ENCODE peak calls at places on chromosome 3, in ten cellular contexts. One of them, this sample, is unnamed. For H3K27me3 and H3K36me3, the result is how much of the 10 kb centered on the place peaks cover.

GRCh38 chr3:138434276-138434874 is at the start of gene ESYT3:
- DNase-seq in BJ: no peak
- DNase-seq in lung: peak
- DNase-seq in psoas muscle: peak
- DNase-seq in endodermal cell: peak
- DNase-seq in GM23338: peak
- DNase-seq in CD8-positive, alpha-beta T cell: peak
- DNase-seq in fibroblast of lung: peak
- DNase-seq in heart left ventricle: peak
- DNase-seq in brain microvascular endothelial cell: no peak
- DNase-seq in this sample: peak

GRCh38 chr3:58539636-58540035 is 2.6 kb upstream of the ACOX2 start:
- DNase-seq in BJ: no peak
- DNase-seq in lung: no peak
- DNase-seq in psoas muscle: no peak
- DNase-seq in endodermal cell: no peak
- DNase-seq in GM23338: no peak
- DNase-seq in CD8-positive, alpha-beta T cell: no peak
- DNase-seq in fibroblast of lung: peak
- DNase-seq in heart left ventricle: no peak
- DNase-seq in brain microvascular endothelial cell: no peak
- DNase-seq in this sample: no peak

GRCh38 chr3:40152482-40153133 is 156.9 kb upstream of the EIF1B start:
- DNase-seq in BJ: no peak
- DNase-seq in lung: no peak
- DNase-seq in psoas muscle: no peak
- DNase-seq in endodermal cell: no peak
- DNase-seq in GM23338: no peak
- DNase-seq in CD8-positive, alpha-beta T cell: no peak
- DNase-seq in fibroblast of lung: no peak
- DNase-seq in heart left ventricle: no peak
- DNase-seq in brain microvascular endothelial cell: no peak
- DNase-seq in this sample: no peak

GRCh38 chr3:153624310-153625030 is 462.4 kb downstream of the RAP2B start:
- DNase-seq in BJ: no peak
- DNase-seq in lung: no peak
- DNase-seq in psoas muscle: no peak
- DNase-seq in endodermal cell: no peak
- DNase-seq in GM23338: no peak
- DNase-seq in CD8-positive, alpha-beta T cell: peak
- DNase-seq in fibroblast of lung: no peak
- DNase-seq in heart left ventricle: no peak
- DNase-seq in brain microvascular endothelial cell: no peak
- DNase-seq in this sample: no peak

GRCh38 chr3:60746690-60747416 is 504.4 kb downstream of the FHIT start:
- DNase-seq in BJ: no peak
- DNase-seq in lung: no peak
- DNase-seq in psoas muscle: no peak
- DNase-seq in endodermal cell: no peak
- DNase-seq in GM23338: no peak
- DNase-seq in CD8-positive, alpha-beta T cell: no peak
- DNase-seq in fibroblast of lung: peak
- DNase-seq in heart left ventricle: no peak
- DNase-seq in brain microvascular endothelial cell: no peak
- DNase-seq in this sample: no peak

GRCh38 chr3:24683511-24684384 is 189.1 kb upstream of the THRB start:
- DNase-seq in BJ: no peak
- DNase-seq in lung: no peak
- DNase-seq in psoas muscle: no peak
- DNase-seq in endodermal cell: no peak
- DNase-seq in GM23338: peak
- DNase-seq in CD8-positive, alpha-beta T cell: no peak
- DNase-seq in fibroblast of lung: peak
- DNase-seq in heart left ventricle: no peak
- DNase-seq in brain microvascular endothelial cell: peak
- DNase-seq in this sample: no peak

GRCh38 chr3:8660271-8660731 is 15.7 kb upstream of the SSUH2 start:
- DNase-seq in BJ: no peak
- DNase-seq in lung: no peak
- DNase-seq in psoas muscle: no peak
- DNase-seq in endodermal cell: peak
- DNase-seq in GM23338: no peak
- DNase-seq in CD8-positive, alpha-beta T cell: no peak
- DNase-seq in fibroblast of lung: peak
- DNase-seq in heart left ventricle: no peak
- DNase-seq in brain microvascular endothelial cell: peak
- DNase-seq in this sample: no peak

GRCh38 chr3:77066829-77067228 is 26.9 kb downstream of the ROBO2 start:
- DNase-seq in BJ: no peak
- DNase-seq in lung: no peak
- DNase-seq in psoas muscle: no peak
- DNase-seq in endodermal cell: no peak
- DNase-seq in GM23338: no peak
- DNase-seq in CD8-positive, alpha-beta T cell: no peak
- DNase-seq in fibroblast of lung: no peak
- DNase-seq in heart left ventricle: no peak
- DNase-seq in brain microvascular endothelial cell: no peak
- DNase-seq in this sample: no peak

GRCh38 chr3:104412608-104413580 is 953.8 kb upstream of the ALCAM start:
- DNase-seq in BJ: no peak
- DNase-seq in lung: no peak
- DNase-seq in psoas muscle: no peak
- DNase-seq in endodermal cell: no peak
- DNase-seq in GM23338: no peak
- DNase-seq in CD8-positive, alpha-beta T cell: no peak
- DNase-seq in fibroblast of lung: no peak
- DNase-seq in heart left ventricle: no peak
- DNase-seq in brain microvascular endothelial cell: no peak
- DNase-seq in this sample: no peak

GRCh38 chr3:156601497-156601896 is 46.6 kb upstream of the SSR3 start:
- DNase-seq in BJ: no peak
- DNase-seq in lung: no peak
- DNase-seq in psoas muscle: no peak
- DNase-seq in endodermal cell: no peak
- DNase-seq in GM23338: no peak
- DNase-seq in CD8-positive, alpha-beta T cell: no peak
- DNase-seq in fibroblast of lung: no peak
- DNase-seq in heart left ventricle: no peak
- DNase-seq in brain microvascular endothelial cell: no peak
- DNase-seq in this sample: no peak

GRCh38 chr3:51384145-51384729 is 854 bp upstream of the MANF start:
- DNase-seq in BJ: no peak
- DNase-seq in lung: no peak
- DNase-seq in psoas muscle: no peak
- DNase-seq in endodermal cell: no peak
- DNase-seq in GM23338: peak
- DNase-seq in CD8-positive, alpha-beta T cell: peak
- DNase-seq in fibroblast of lung: no peak
- DNase-seq in heart left ventricle: no peak
- DNase-seq in brain microvascular endothelial cell: peak
- DNase-seq in this sample: peak

GRCh38 chr3:60094392-60094947 is 1044.6 kb upstream of the CFAP20DC start:
- DNase-seq in BJ: no peak
- DNase-seq in lung: no peak
- DNase-seq in psoas muscle: no peak
- DNase-seq in endodermal cell: no peak
- DNase-seq in GM23338: no peak
- DNase-seq in CD8-positive, alpha-beta T cell: peak
- DNase-seq in fibroblast of lung: no peak
- DNase-seq in heart left ventricle: no peak
- DNase-seq in brain microvascular endothelial cell: no peak
- DNase-seq in this sample: no peak

GRCh38 chr3:68919000-68919399 is 13.3 kb downstream of the TAFA4 start:
- DNase-seq in BJ: no peak
- DNase-seq in lung: no peak
- DNase-seq in psoas muscle: no peak
- DNase-seq in endodermal cell: peak
- DNase-seq in GM23338: peak
- DNase-seq in CD8-positive, alpha-beta T cell: no peak
- DNase-seq in fibroblast of lung: peak
- DNase-seq in heart left ventricle: no peak
- DNase-seq in brain microvascular endothelial cell: peak
- DNase-seq in this sample: no peak

GRCh38 chr3:37700849-37701248 is 160.8 kb upstream of the CTDSPL start:
- DNase-seq in BJ: no peak
- DNase-seq in lung: no peak
- DNase-seq in psoas muscle: no peak
- DNase-seq in endodermal cell: no peak
- DNase-seq in GM23338: no peak
- DNase-seq in CD8-positive, alpha-beta T cell: no peak
- DNase-seq in fibroblast of lung: no peak
- DNase-seq in heart left ventricle: no peak
- DNase-seq in brain microvascular endothelial cell: no peak
- DNase-seq in this sample: no peak

GRCh38 chr3:46931631-46932441 is 44.7 kb downstream of the CCDC12 start:
- DNase-seq in BJ: no peak
- DNase-seq in lung: peak
- DNase-seq in psoas muscle: peak
- DNase-seq in endodermal cell: no peak
- DNase-seq in GM23338: no peak
- DNase-seq in CD8-positive, alpha-beta T cell: no peak
- DNase-seq in fibroblast of lung: peak
- DNase-seq in heart left ventricle: peak
- DNase-seq in brain microvascular endothelial cell: peak
- DNase-seq in this sample: peak

GRCh38 chr3:11161666-11162065 is 7.4 kb downstream of the HRH1 start:
- DNase-seq in BJ: no peak
- DNase-seq in lung: no peak
- DNase-seq in psoas muscle: no peak
- DNase-seq in endodermal cell: peak
- DNase-seq in GM23338: peak
- DNase-seq in CD8-positive, alpha-beta T cell: no peak
- DNase-seq in fibroblast of lung: no peak
- DNase-seq in heart left ventricle: no peak
- DNase-seq in brain microvascular endothelial cell: no peak
- DNase-seq in this sample: no peak
- TF ChIP-seq CTCF in BJ: no peak
- TF ChIP-seq CTCF in lung: no peak
- TF ChIP-seq CTCF in psoas muscle: no peak
- TF ChIP-seq CTCF in endodermal cell: peak
- TF ChIP-seq CTCF in GM23338: peak
- TF ChIP-seq CTCF in CD8-positive, alpha-beta T cell: no peak
- TF ChIP-seq CTCF in fibroblast of lung: no peak
- TF ChIP-seq CTCF in heart left ventricle: no peak
- TF ChIP-seq CTCF in brain microvascular endothelial cell: peak
- TF ChIP-seq CTCF in this sample: no peak

DNA sequence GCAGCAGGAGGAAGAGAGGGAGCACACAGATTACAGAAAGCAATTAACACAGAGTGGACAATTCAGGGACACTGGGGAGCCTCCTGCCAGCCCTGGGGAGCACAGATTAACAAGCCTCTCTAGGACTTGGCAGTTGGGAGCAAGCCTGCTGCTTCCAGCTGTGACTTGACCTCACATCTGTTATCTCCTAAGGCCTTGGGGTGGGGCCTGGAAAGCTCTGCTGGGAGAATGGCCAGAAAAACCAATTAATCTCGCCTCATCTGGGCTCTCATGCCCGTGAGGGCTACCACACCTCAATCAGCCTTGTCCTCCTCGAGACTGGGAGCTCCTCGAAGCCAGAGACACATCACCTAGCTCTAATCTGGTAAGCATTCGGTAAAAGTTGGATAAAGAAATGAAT is 39.1 kb downstream of the SEMA5B start:
- DNase-seq in BJ: no peak
- DNase-seq in lung: no peak
- DNase-seq in psoas muscle: no peak
- DNase-seq in endodermal cell: no peak
- DNase-seq in GM23338: no peak
- DNase-seq in CD8-positive, alpha-beta T cell: no peak
- DNase-seq in fibroblast of lung: no peak
- DNase-seq in heart left ventricle: no peak
- DNase-seq in brain microvascular endothelial cell: no peak
- DNase-seq in this sample: peak
- H3K27me3 ChIP-seq in BJ: half or more
- H3K27me3 ChIP-seq in lung: under half
- H3K27me3 ChIP-seq in psoas muscle: half or more
- H3K27me3 ChIP-seq in endodermal cell: under half
- H3K27me3 ChIP-seq in GM23338: under half
- H3K27me3 ChIP-seq in CD8-positive, alpha-beta T cell: under half
- H3K27me3 ChIP-seq in fibroblast of lung: under half
- H3K27me3 ChIP-seq in heart left ventricle: under half
- H3K27me3 ChIP-seq in brain microvascular endothelial cell: half or more
- H3K27me3 ChIP-seq in this sample: under half

GRCh38 chr3:32157600-32158264 is 51.3 kb downstream of the GPD1L start:
- DNase-seq in BJ: no peak
- DNase-seq in lung: no peak
- DNase-seq in psoas muscle: no peak
- DNase-seq in endodermal cell: no peak
- DNase-seq in GM23338: no peak
- DNase-seq in CD8-positive, alpha-beta T cell: no peak
- DNase-seq in fibroblast of lung: no peak
- DNase-seq in heart left ventricle: no peak
- DNase-seq in brain microvascular endothelial cell: no peak
- DNase-seq in this sample: no peak
- H3K36me3 ChIP-seq in BJ: under half
- H3K36me3 ChIP-seq in lung: under half
- H3K36me3 ChIP-seq in psoas muscle: half or more
- H3K36me3 ChIP-seq in endodermal cell: under half
- H3K36me3 ChIP-seq in GM23338: under half
- H3K36me3 ChIP-seq in CD8-positive, alpha-beta T cell: under half
- H3K36me3 ChIP-seq in fibroblast of lung: under half
- H3K36me3 ChIP-seq in heart left ventricle: under half
- H3K36me3 ChIP-seq in brain microvascular endothelial cell: under half
- H3K36me3 ChIP-seq in this sample: half or more

GRCh38 chr3:178384302-178384939 is 151.8 kb upstream of the KCNMB2 start:
- DNase-seq in BJ: no peak
- DNase-seq in lung: no peak
- DNase-seq in psoas muscle: no peak
- DNase-seq in endodermal cell: no peak
- DNase-seq in GM23338: no peak
- DNase-seq in CD8-positive, alpha-beta T cell: no peak
- DNase-seq in fibroblast of lung: peak
- DNase-seq in heart left ventricle: no peak
- DNase-seq in brain microvascular endothelial cell: peak
- DNase-seq in this sample: no peak

GRCh38 chr3:178386401-178386800 is 149.8 kb upstream of the KCNMB2 start:
- DNase-seq in BJ: no peak
- DNase-seq in lung: no peak
- DNase-seq in psoas muscle: no peak
- DNase-seq in endodermal cell: no peak
- DNase-seq in GM23338: no peak
- DNase-seq in CD8-positive, alpha-beta T cell: no peak
- DNase-seq in fibroblast of lung: no peak
- DNase-seq in heart left ventricle: no peak
- DNase-seq in brain microvascular endothelial cell: no peak
- DNase-seq in this sample: no peak

GRCh38 chr3:178386880-178387279 is 149.4 kb upstream of the KCNMB2 start:
- DNase-seq in BJ: no peak
- DNase-seq in lung: no peak
- DNase-seq in psoas muscle: no peak
- DNase-seq in endodermal cell: no peak
- DNase-seq in GM23338: no peak
- DNase-seq in CD8-positive, alpha-beta T cell: no peak
- DNase-seq in fibroblast of lung: no peak
- DNase-seq in heart left ventricle: no peak
- DNase-seq in brain microvascular endothelial cell: no peak
- DNase-seq in this sample: no peak

GRCh38 chr3:178382388-178383061 is 153.7 kb upstream of the KCNMB2 start:
- DNase-seq in BJ: peak
- DNase-seq in lung: no peak
- DNase-seq in psoas muscle: no peak
- DNase-seq in endodermal cell: no peak
- DNase-seq in GM23338: no peak
- DNase-seq in CD8-positive, alpha-beta T cell: no peak
- DNase-seq in fibroblast of lung: peak
- DNase-seq in heart left ventricle: no peak
- DNase-seq in brain microvascular endothelial cell: peak
- DNase-seq in this sample: no peak

GRCh38 chr3:178385280-178385952 is 150.8 kb upstream of the KCNMB2 start:
- DNase-seq in BJ: no peak
- DNase-seq in lung: no peak
- DNase-seq in psoas muscle: no peak
- DNase-seq in endodermal cell: peak
- DNase-seq in GM23338: peak
- DNase-seq in CD8-positive, alpha-beta T cell: peak
- DNase-seq in fibroblast of lung: peak
- DNase-seq in heart left ventricle: no peak
- DNase-seq in brain microvascular endothelial cell: peak
- DNase-seq in this sample: no peak
- TF ChIP-seq CTCF in BJ: peak
- TF ChIP-seq CTCF in lung: peak
- TF ChIP-seq CTCF in psoas muscle: peak
- TF ChIP-seq CTCF in endodermal cell: peak
- TF ChIP-seq CTCF in GM23338: peak
- TF ChIP-seq CTCF in CD8-positive, alpha-beta T cell: peak
- TF ChIP-seq CTCF in fibroblast of lung: peak
- TF ChIP-seq CTCF in heart left ventricle: peak
- TF ChIP-seq CTCF in brain microvascular endothelial cell: peak
- TF ChIP-seq CTCF in this sample: peak